ENCODE peak calls at places on chromosomes 6 and 20, in seven cellular contexts. A is central memory CD4-positive, alpha-beta T cell; I is germinal center; B is EH; U is neural crest cell; V is endothelial cell; P is HEK293T. F is an unnamed sample.

GRCh38 chr6:111601875-111602274 is 3.8 kb downstream of the TRAF3IP2 start:
- DNase-seq in A (no peak), I (no peak), B (peak; percentile 93), U (no peak), V (no peak), P (no peak), F (peak; percentile 57)

GRCh38 chr20:23227274-23227673 is 123.3 kb upstream of the NXT1 start:
- DNase-seq in A (no peak), I (no peak), B (no peak), U (no peak), V (no peak), P (no peak), F (no peak)

GRCh38 chr6:4979426-4979825 is 24.4 kb downstream of the RPP40 start:
- DNase-seq in A (no peak), I (no peak), B (no peak), U (no peak), V (no peak), P (no peak), F (no peak)

GRCh38 chr20:62761058-62761758 is 35.1 kb upstream of the MRGBP start:
- DNase-seq in A (no peak), I (no peak), B (no peak), U (no peak), V (no peak), P (no peak), F (no peak)

GRCh38 chr6:144415014-144415413 is 129.9 kb downstream of the UTRN start:
- DNase-seq in A (no peak), I (no peak), B (peak; percentile 83), U (no peak), V (no peak), P (no peak), F (no peak)

GRCh38 chr6:70310063-70310694 is 7.3 kb upstream of the COL9A1 start:
- DNase-seq in A (peak; percentile 5), I (peak; percentile 5), B (peak; percentile 43), U (no peak), V (peak; percentile 13), P (peak; percentile 11), F (peak; percentile 30)

GRCh38 chr20:25540273-25540672 is 45.1 kb downstream of the NINL start:
- DNase-seq in A (no peak), I (peak; percentile 60), B (peak; percentile 38), U (no peak), V (no peak), P (no peak), F (no peak)

GRCh38 chr6:160057080-160057479 is 64.5 kb upstream of the SLC22A1 start:
- DNase-seq in A (no peak), I (no peak), B (no peak), U (no peak), V (no peak), P (no peak), F (no peak)

GRCh38 chr6:73985891-73986290 is 289.9 kb downstream of the CD109 start:
- DNase-seq in A (no peak), I (no peak), B (peak; percentile 92), U (no peak), V (no peak), P (no peak), F (no peak)

F was measured in foreskin melanocyte.